ENCODE peak calls at places on chromosomes 6 and 20, in seven cellular contexts. D, Y, R, F, P, A and T are unnamed samples.

GRCh38 chr6:35311390-35312075 is 13.9 kb downstream of the DEF6 start:
- DNase-seq in D (no peak), Y (no peak), R (no peak), F (peak; percentile 44), P (no peak), A (no peak), T (no peak)

GRCh38 chr6:136085370-136086115 is 164.6 kb downstream of the MTFR2 start:
- DNase-seq in D (no peak), Y (no peak), R (peak; percentile 69), F (no peak), P (no peak), A (no peak), T (no peak)

GRCh38 chr6:43376551-43376981 is 7.1 kb upstream of the ZNF318 start:
- DNase-seq in D (peak; percentile 61), Y (no peak), R (no peak), F (no peak), P (no peak), A (no peak), T (no peak)

GRCh38 chr20:35902545-35902941 is 51.8 kb downstream of the SCAND1 start:
- DNase-seq in D (no peak), Y (no peak), R (no peak), F (no peak), P (no peak), A (no peak), T (no peak)

GRCh38 chr6:160960839-160961238 is 30.7 kb upstream of the MAP3K4 start:
- DNase-seq in D (no peak), Y (no peak), R (no peak), F (no peak), P (no peak), A (no peak), T (no peak)

GRCh38 chr20:5397418-5397817 is 80.7 kb upstream of the PROKR2 start:
- DNase-seq in D (no peak), Y (no peak), R (peak; percentile 4), F (no peak), P (no peak), A (no peak), T (no peak)

GRCh38 chr20:25553819-25554296 is 31.5 kb downstream of the NINL start:
- DNase-seq in D (no peak), Y (no peak), R (peak; percentile 58), F (no peak), P (no peak), A (no peak), T (no peak)

GRCh38 chr20:35870541-35871307 is 83.6 kb downstream of the SCAND1 start:
- DNase-seq in D (no peak), Y (no peak), R (no peak), F (no peak), P (no peak), A (no peak), T (no peak)

GRCh38 chr20:23923891-23924435 is 44.4 kb upstream of the CST5 start:
- DNase-seq in D (no peak), Y (no peak), R (no peak), F (no peak), P (no peak), A (no peak), T (no peak)

GRCh38 chr6:114524081-114524480 is 181.3 kb upstream of the HS3ST5 start:
- DNase-seq in D (no peak), Y (no peak), R (no peak), F (no peak), P (no peak), A (no peak), T (no peak)

GRCh38 chr6:151322570-151322969 is 68.8 kb downstream of the ZBTB2 start:
- DNase-seq in D (no peak), Y (no peak), R (no peak), F (no peak), P (no peak), A (no peak), T (no peak)

GRCh38 chr20:37445041-37445440 is 76.0 kb upstream of the NNAT start:
- DNase-seq in D (peak; percentile 26), Y (no peak), R (no peak), F (no peak), P (no peak), A (no peak), T (no peak)

GRCh38 chr6:42511803-42512422 is 51.9 kb upstream of the UBR2 start:
- DNase-seq in D (no peak), Y (no peak), R (peak; percentile 55), F (no peak), P (no peak), A (no peak), T (no peak)

GRCh38 chr20:37316775-37317170 is 27.3 kb downstream of the MANBAL start:
- DNase-seq in D (no peak), Y (no peak), R (no peak), F (no peak), P (no peak), A (no peak), T (no peak)

GRCh38 chr6:41677430-41678045 is 39.3 kb downstream of the MDFI start:
- DNase-seq in D (peak; percentile 48), Y (no peak), R (no peak), F (no peak), P (no peak), A (no peak), T (no peak)

GRCh38 chr20:49252556-49253350 is 25.1 kb downstream of the ZNFX1 start:
- DNase-seq in D (no peak), Y (no peak), R (no peak), F (no peak), P (no peak), A (no peak), T (no peak)

GRCh38 chr20:57749861-57750260 is 40.0 kb upstream of the PMEPA1 start:
- DNase-seq in D (no peak), Y (no peak), R (no peak), F (no peak), P (no peak), A (no peak), T (no peak)

GRCh38 chr6:57221191-57221935 is 744 bp downstream of the RAB23 start:
- DNase-seq in D (peak; percentile 94), Y (peak; percentile 24), R (peak; percentile 73), F (peak; percentile 55), P (peak; percentile 63), A (peak; percentile 6), T (peak; percentile 19)

GRCh38 chr6:43966806-43967575 is 160.3 kb downstream of the MRPL14 start:
- DNase-seq in D (no peak), Y (no peak), R (no peak), F (no peak), P (no peak), A (no peak), T (no peak)

GRCh38 chr6:166940643-166941068 is 15.7 kb downstream of the RNASET2 start:
- DNase-seq in D (peak; percentile 84), Y (no peak), R (no peak), F (no peak), P (no peak), A (peak; percentile 23), T (peak; percentile 4)

GRCh38 chr20:53677447-53678314 is 84.0 kb upstream of the ZNF217 start:
- DNase-seq in D (peak; percentile 82), Y (no peak), R (no peak), F (peak; percentile 26), P (peak; percentile 46), A (no peak), T (no peak)